ENCODE peak calls at places on chromosomes 4 and X, in eight cellular contexts. Z, M, F, T, U, X, Q and O are unnamed samples.

GRCh38 chr4:22030321-22030720 is 81.7 kb upstream of the KCNIP4 start:
- DNase-seq in Z (no peak), M (no peak), F (no peak), T (no peak), U (no peak), X (no peak), Q (no peak), O (no peak)

GRCh38 chr4:110091426-110091825 is 107.0 kb downstream of the ELOVL6 start:
- DNase-seq in Z (no peak), M (no peak), F (no peak), T (no peak), U (no peak), X (no peak), Q (no peak), O (no peak)

GRCh38 chr4:119300072-119300387 is 21.9 kb downstream of the FABP2 start:
- DNase-seq in Z (peak), M (peak), F (peak), T (peak), U (peak), X (peak), Q (peak), O (peak)

GRCh38 chr4:168803727-168804126 is 206.3 kb downstream of the CBR4 start:
- DNase-seq in Z (no peak), M (no peak), F (no peak), T (no peak), U (no peak), X (no peak), Q (no peak), O (no peak)

GRCh38 chr4:100986360-100986868 is 360.9 kb downstream of the PPP3CA start:
- DNase-seq in Z (no peak), M (no peak), F (no peak), T (no peak), U (no peak), X (no peak), Q (no peak), O (no peak)

GRCh38 chr4:153497988-153498967 is 32.1 kb downstream of the TMEM131L start:
- DNase-seq in Z (peak), M (no peak), F (no peak), T (peak), U (no peak), X (no peak), Q (no peak), O (no peak)

GRCh38 chr4:172819353-172819752 is 349.3 kb upstream of the GALNT7 start:
- DNase-seq in Z (no peak), M (no peak), F (no peak), T (no peak), U (no peak), X (no peak), Q (no peak), O (peak)

GRCh38 chr4:121270384-121270783 is 106.3 kb upstream of the TNIP3 start:
- DNase-seq in Z (no peak), M (no peak), F (no peak), T (no peak), U (no peak), X (no peak), Q (no peak), O (no peak)

GRCh38 chrX:55488268-55488558 is 1.4 kb downstream of the USP51 start:
- DNase-seq in Z (no peak), M (no peak), F (no peak), T (no peak), U (no peak), X (no peak), Q (no peak), O (no peak)

GRCh38 chrX:49060914-49061313 is 2.1 kb downstream of the CCDC120 start:
- DNase-seq in Z (no peak), M (no peak), F (no peak), T (no peak), U (no peak), X (no peak), Q (no peak), O (no peak)

GRCh38 chrX:49058794-49059193 is at the start of gene CCDC120:
- DNase-seq in Z (no peak), M (no peak), F (no peak), T (no peak), U (peak), X (no peak), Q (peak), O (no peak)

GRCh38 chrX:49061490-49061889 is 2.7 kb downstream of the CCDC120 start:
- DNase-seq in Z (no peak), M (no peak), F (no peak), T (no peak), U (no peak), X (no peak), Q (no peak), O (no peak)

GRCh38 chrX:49061916-49062315 is 3.1 kb downstream of the CCDC120 start:
- DNase-seq in Z (no peak), M (no peak), F (no peak), T (no peak), U (no peak), X (no peak), Q (no peak), O (no peak)

GRCh38 chrX:49059209-49060191 is 701 bp downstream of the CCDC120 start:
- DNase-seq in Z (no peak), M (no peak), F (no peak), T (no peak), U (peak), X (no peak), Q (peak), O (no peak)
- H3K4me3 ChIP-seq in Z (no peak), M (no peak), F (no peak), T (no peak), U (peak), X (no peak), Q (peak), O (no peak)

GRCh38 chrX:48806088-48806487 is 4.2 kb downstream of the HDAC6 start:
- DNase-seq in Z (no peak), M (no peak), F (no peak), T (no peak), U (no peak), X (no peak), Q (no peak), O (peak)
- TF ChIP-seq CTCF in Z (no peak), M (peak), F (no peak), T (no peak), U (no peak), X (no peak), Q (no peak), O (no peak)

GRCh38 chrX:102029026-102029425 is 96.5 kb upstream of the TCEAL2 start:
- DNase-seq in Z (no peak), M (no peak), F (no peak), T (no peak), U (no peak), X (no peak), Q (no peak), O (no peak)
- TF ChIP-seq POLR2A in Z (no peak), M (no peak), F (no peak), T (no peak), U (no peak), X (no peak), Q (no peak), O (no peak)

DNA sequence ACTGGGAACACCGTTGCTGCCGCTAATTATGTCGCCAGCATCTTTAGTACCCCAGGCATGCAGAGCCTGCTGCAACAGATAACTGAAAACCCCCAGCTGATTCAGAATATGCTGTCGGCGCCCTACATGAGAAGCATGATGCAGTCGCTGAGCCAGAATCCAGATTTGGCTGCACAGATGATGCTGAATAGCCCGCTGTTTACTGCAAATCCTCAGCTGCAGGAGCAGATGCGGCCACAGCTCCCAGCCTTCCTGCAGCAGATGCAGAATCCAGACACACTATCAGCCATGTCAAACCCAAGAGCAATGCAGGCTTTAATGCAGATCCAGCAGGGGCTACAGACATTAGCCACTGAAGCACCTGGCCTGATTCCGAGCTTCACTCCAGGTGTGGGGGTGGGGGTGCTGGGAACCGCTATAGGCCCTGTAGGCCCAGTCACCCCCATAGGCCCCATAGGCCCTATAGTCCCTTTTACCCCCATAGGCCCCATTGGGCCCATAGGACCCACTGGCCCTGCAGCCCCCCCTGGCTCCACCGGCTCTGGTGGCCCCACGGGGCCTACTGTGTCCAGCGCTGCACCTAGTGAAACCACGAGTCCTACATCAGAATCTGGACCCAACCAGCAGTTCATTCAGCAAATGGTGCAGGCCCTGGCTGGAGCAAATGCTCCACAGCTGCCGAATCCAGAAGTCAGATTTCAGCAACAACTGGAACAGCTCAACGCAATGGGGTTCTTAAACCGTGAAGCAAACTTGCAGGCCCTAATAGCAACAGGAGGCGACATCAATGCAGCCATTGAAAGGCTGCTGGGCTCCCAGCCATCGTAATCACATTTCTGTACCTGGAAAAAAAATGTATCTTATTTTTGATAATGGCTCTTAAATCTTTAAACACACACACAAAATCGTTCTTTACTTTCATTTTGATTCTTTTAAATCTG is 1.8 kb downstream of the UBQLN2 start:
- DNase-seq in Z (no peak), M (no peak), F (peak), T (no peak), U (no peak), X (no peak), Q (no peak), O (no peak)
- H3K4me3 ChIP-seq in Z (peak), M (peak), F (peak), T (peak), U (peak), X (peak), Q (peak), O (peak)

DNA sequence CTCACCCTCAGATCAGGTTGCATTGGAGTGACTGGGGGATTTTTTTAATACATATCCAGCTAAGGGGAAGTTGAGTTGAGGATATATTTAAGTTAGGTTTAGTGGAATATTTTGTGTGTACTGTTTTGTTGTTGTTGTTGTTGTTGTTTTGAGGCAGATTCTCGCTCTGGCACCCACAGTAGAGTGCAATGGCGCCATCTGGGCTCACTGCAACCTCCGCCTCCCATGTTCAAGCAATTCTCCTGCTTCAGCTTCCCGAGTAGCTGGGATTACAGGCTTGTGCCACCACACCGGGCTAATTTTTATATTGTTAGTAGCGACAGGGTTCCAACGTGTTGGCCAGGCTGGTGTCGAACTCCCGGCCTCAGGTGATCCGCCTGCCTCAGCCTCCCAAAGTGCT is 38.6 kb upstream of the ATP6AP2 start:
- DNase-seq in Z (no peak), M (no peak), F (no peak), T (no peak), U (no peak), X (no peak), Q (no peak), O (peak)
- TF ChIP-seq CTCF in Z (no peak), M (no peak), F (no peak), T (no peak), U (no peak), X (no peak), Q (no peak), O (no peak)

GRCh38 chrX:107773906-107774435 is 1.6 kb downstream of the TSC22D3 start:
- DNase-seq in Z (no peak), M (no peak), F (no peak), T (no peak), U (no peak), X (no peak), Q (no peak), O (no peak)
- TF ChIP-seq POLR2A in Z (no peak), M (no peak), F (no peak), T (no peak), U (no peak), X (no peak), Q (no peak), O (no peak)

GRCh38 chr4:26252349-26252748 is 68.5 kb upstream of the RBPJ start:
- DNase-seq in Z (no peak), M (no peak), F (no peak), T (no peak), U (no peak), X (no peak), Q (no peak), O (no peak)

GRCh38 chr4:26248647-26249046 is 72.2 kb upstream of the RBPJ start:
- DNase-seq in Z (no peak), M (no peak), F (peak), T (peak), U (no peak), X (no peak), Q (peak), O (peak)
- H3K4me3 ChIP-seq in Z (no peak), M (no peak), F (no peak), T (no peak), U (no peak), X (no peak), Q (no peak), O (no peak)

DNA sequence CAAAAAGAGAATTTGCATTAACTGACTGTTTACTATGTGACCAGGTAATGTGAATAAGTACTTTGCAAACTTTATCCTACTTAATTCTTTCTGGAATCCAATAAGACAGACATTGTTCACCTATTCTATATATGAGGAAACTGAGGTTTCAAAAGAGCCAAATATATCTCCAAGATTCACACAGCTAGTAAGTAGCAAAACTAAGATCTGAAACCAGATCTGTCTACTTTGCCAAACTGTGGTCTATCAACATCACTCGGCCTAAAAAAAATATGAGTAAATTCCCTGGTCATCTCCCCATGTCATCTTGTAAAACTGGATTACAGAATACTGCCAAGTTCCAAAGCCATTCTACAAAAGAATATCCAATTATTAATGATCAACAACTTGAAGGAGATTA is 52.8 kb downstream of the ANAPC10 start:
- DNase-seq in Z (no peak), M (no peak), F (no peak), T (no peak), U (no peak), X (no peak), Q (no peak), O (no peak)
- TF ChIP-seq CTCF in Z (no peak), M (no peak), F (no peak), T (no peak), U (no peak), X (no peak), Q (no peak), O (no peak)